ENCODE peak calls at places on chromosomes 12 and 14, in seven cellular contexts. F is islet precursor cell; D is SW480; G is activated T-cell treated with anti-CD3 and anti-CD28 coated beads, Interleukin-2, amount 50 U/mL, for 72 hours; H is omental fat pad; I is stimulated activated naive CD8-positive, alpha-beta T cell treated with anti-CD3 and anti-CD28 coated beads, Interleukin-15, amount 100 ng/mL, for 72 hours; U is T-cell. A is an unnamed sample.
A peak's percentile ranks its signal among the peaks of the same experiment; 100 is the strongest.

GRCh38 chr12:101172316-101172715 is 37.7 kb downstream of the SLC5A8 start:
- DNase-seq in F (peak; percentile 90), D (no peak), G (no peak), H (no peak), I (no peak), U (no peak), A (peak; percentile 9)

GRCh38 chr12:58529897-58530296 is 390.4 kb downstream of the LRIG3 start:
- DNase-seq in F (no peak), D (no peak), G (no peak), H (no peak), I (no peak), U (no peak), A (no peak)

GRCh38 chr14:64364907-64365306 is 23.2 kb upstream of the MTHFD1 start:
- DNase-seq in F (no peak), D (peak; percentile 7), G (no peak), H (no peak), I (no peak), U (no peak), A (no peak)

GRCh38 chr14:47332939-47333338 is 342.5 kb downstream of the MDGA2 start:
- DNase-seq in F (no peak), D (no peak), G (no peak), H (no peak), I (no peak), U (no peak), A (no peak)

GRCh38 chr14:102822311-102822863 is 45.1 kb downstream of the TRAF3 start:
- DNase-seq in F (no peak), D (no peak), G (peak; percentile 75), H (no peak), I (no peak), U (no peak), A (no peak)

GRCh38 chr12:4813741-4814140 is 93.5 kb downstream of the GALNT8 start:
- DNase-seq in F (no peak), D (no peak), G (no peak), H (no peak), I (no peak), U (no peak), A (no peak)

GRCh38 chr12:47264951-47265350 is 185.2 kb upstream of the AMIGO2 start:
- DNase-seq in F (no peak), D (no peak), G (no peak), H (no peak), I (no peak), U (no peak), A (no peak)

GRCh38 chr14:31926652-31927347 is 150.3 kb upstream of the ARHGAP5 start:
- DNase-seq in F (no peak), D (no peak), G (no peak), H (no peak), I (no peak), U (no peak), A (no peak)

GRCh38 chr12:43882578-43883178 is 46.8 kb downstream of the TMEM117 start:
- DNase-seq in F (no peak), D (peak; percentile 64), G (peak; percentile 19), H (no peak), I (peak; percentile 13), U (peak; percentile 9), A (peak; percentile 49)